ENCODE peak calls at places on chromosomes 2 and 18, in eight cellular contexts. J is uterus, Q is A549, B is upper lobe of left lung, C is esophagus squamous epithelium, W is transverse colon, S is GM12891, V is HCT116. X is an unnamed sample.

GRCh38 chr2:112959109-112959591 is 18.7 kb upstream of the IL36G start:
- DNase-seq in J (no peak), Q (no peak), B (no peak), C (no peak), W (no peak), S (no peak), V (no peak), X (no peak)

GRCh38 chr2:74706741-74707140 is 52.7 kb downstream of the SEMA4F start:
- DNase-seq in J (no peak), Q (no peak), B (peak), C (no peak), W (no peak), S (no peak), V (no peak), X (no peak)

GRCh38 chr2:25305809-25306208 is 35.9 kb downstream of the DNMT3A start:
- DNase-seq in J (no peak), Q (no peak), B (no peak), C (no peak), W (no peak), S (no peak), V (no peak), X (no peak)

GRCh38 chr2:24754985-24755690 is 38.1 kb downstream of the PTRHD1 start:
- DNase-seq in J (no peak), Q (no peak), B (no peak), C (no peak), W (no peak), S (no peak), V (no peak), X (no peak)

GRCh38 chr2:46887028-46887885 is 28.3 kb downstream of the MCFD2 start:
- DNase-seq in J (no peak), Q (no peak), B (no peak), C (no peak), W (no peak), S (no peak), V (no peak), X (peak)

GRCh38 chr2:216316743-216317142 is 55.5 kb downstream of the MARCHF4 start:
- DNase-seq in J (no peak), Q (peak), B (no peak), C (no peak), W (no peak), S (no peak), V (no peak), X (peak)

GRCh38 chr2:138267902-138268254 is 233.7 kb upstream of the SPOPL start:
- DNase-seq in J (no peak), Q (no peak), B (no peak), C (no peak), W (no peak), S (no peak), V (no peak), X (no peak)

GRCh38 chr2:82330104-82330503 is 2025.6 kb upstream of the LRRTM1 start:
- DNase-seq in J (no peak), Q (no peak), B (no peak), C (no peak), W (no peak), S (no peak), V (no peak), X (no peak)

GRCh38 chr2:88538362-88538917 is 85.9 kb upstream of the FOXI3 start:
- DNase-seq in J (no peak), Q (no peak), B (no peak), C (no peak), W (no peak), S (no peak), V (no peak), X (no peak)

GRCh38 chr2:220555961-220556360 is 928.5 kb downstream of the SLC4A3 start:
- DNase-seq in J (no peak), Q (no peak), B (no peak), C (no peak), W (no peak), S (no peak), V (no peak), X (no peak)

GRCh38 chr2:237136824-237137223 is 51.1 kb downstream of the COPS8 start:
- DNase-seq in J (no peak), Q (no peak), B (no peak), C (no peak), W (no peak), S (no peak), V (no peak), X (no peak)

GRCh38 chr2:67600946-67601345 is 203.8 kb downstream of the ETAA1 start:
- DNase-seq in J (no peak), Q (no peak), B (no peak), C (no peak), W (no peak), S (no peak), V (no peak), X (no peak)

GRCh38 chr2:98583866-98584618 is 24.3 kb downstream of the COA5 start:
- DNase-seq in J (no peak), Q (no peak), B (no peak), C (no peak), W (peak), S (no peak), V (no peak), X (no peak)

GRCh38 chr18:10271481-10271880 is 183.0 kb upstream of the APCDD1 start:
- DNase-seq in J (no peak), Q (no peak), B (no peak), C (no peak), W (no peak), S (no peak), V (no peak), X (no peak)

GRCh38 chr2:219249203-219249980 is 3.7 kb upstream of the TUBA4B start:
- DNase-seq in J (peak), Q (peak), B (peak), C (no peak), W (peak), S (no peak), V (no peak), X (peak)

GRCh38 chr2:13542642-13543041 is 825.9 kb downstream of the TRIB2 start:
- DNase-seq in J (no peak), Q (no peak), B (no peak), C (no peak), W (no peak), S (no peak), V (no peak), X (no peak)

GRCh38 chr2:172430671-172431070 is 3.3 kb downstream of the ITGA6 start:
- DNase-seq in J (no peak), Q (no peak), B (no peak), C (no peak), W (no peak), S (no peak), V (peak), X (no peak)

GRCh38 chr2:158686166-158686792 is 108.8 kb upstream of the DAPL1 start:
- DNase-seq in J (no peak), Q (no peak), B (no peak), C (no peak), W (no peak), S (no peak), V (no peak), X (no peak)

GRCh38 chr2:11622611-11623010 is 47.4 kb downstream of the NTSR2 start:
- DNase-seq in J (no peak), Q (no peak), B (no peak), C (no peak), W (no peak), S (no peak), V (no peak), X (no peak)

GRCh38 chr2:55115795-55116597 is 65.7 kb upstream of the RTN4 start:
- DNase-seq in J (no peak), Q (no peak), B (no peak), C (no peak), W (no peak), S (no peak), V (peak), X (no peak)

GRCh38 chr18:23652232-23652631 is 10.5 kb downstream of the ANKRD29 start:
- DNase-seq in J (no peak), Q (no peak), B (no peak), C (no peak), W (no peak), S (no peak), V (no peak), X (no peak)

GRCh38 chr2:240111253-240111652 is 24.9 kb downstream of the COPS9 start:
- DNase-seq in J (no peak), Q (no peak), B (no peak), C (no peak), W (no peak), S (no peak), V (no peak), X (no peak)

GRCh38 chr18:68448736-68449135 is 266.2 kb downstream of the TMX3 start:
- DNase-seq in J (no peak), Q (no peak), B (no peak), C (no peak), W (no peak), S (no peak), V (no peak), X (no peak)

GRCh38 chr2:215028231-215028630 is 110.2 kb downstream of the ABCA12 start:
- DNase-seq in J (no peak), Q (no peak), B (no peak), C (no peak), W (no peak), S (no peak), V (no peak), X (peak)

GRCh38 chr2:141438536-141438935 is 692.3 kb downstream of the LRP1B start:
- DNase-seq in J (no peak), Q (no peak), B (no peak), C (no peak), W (no peak), S (no peak), V (no peak), X (no peak)

GRCh38 chr18:13035249-13035914 is 44.2 kb downstream of the CEP192 start:
- DNase-seq in J (no peak), Q (no peak), B (no peak), C (no peak), W (no peak), S (no peak), V (no peak), X (no peak)

GRCh38 chr2:70124983-70125480 is 37.8 kb downstream of the PCBP1 start:
- DNase-seq in J (peak), Q (peak), B (peak), C (no peak), W (peak), S (no peak), V (no peak), X (no peak)

GRCh38 chr2:29443086-29443485 is 327.9 kb downstream of the CLIP4 start:
- DNase-seq in J (no peak), Q (no peak), B (no peak), C (no peak), W (no peak), S (no peak), V (no peak), X (no peak)

GRCh38 chr2:195695002-195695631 is 38.1 kb downstream of the SLC39A10 start:
- DNase-seq in J (no peak), Q (no peak), B (no peak), C (no peak), W (no peak), S (no peak), V (no peak), X (no peak)

GRCh38 chr2:204635478-204635877 is 90.2 kb downstream of the PARD3B start:
- DNase-seq in J (no peak), Q (no peak), B (no peak), C (no peak), W (no peak), S (no peak), V (no peak), X (no peak)

GRCh38 chr2:42124051-42124813 is 44.9 kb upstream of the EML4 start:
- DNase-seq in J (no peak), Q (no peak), B (no peak), C (no peak), W (no peak), S (no peak), V (no peak), X (no peak)

GRCh38 chr2:30267161-30267568 is 35.8 kb downstream of the LBH start:
- DNase-seq in J (no peak), Q (no peak), B (no peak), C (no peak), W (peak), S (no peak), V (no peak), X (no peak)

GRCh38 chr18:78779996-78780718 is 199.5 kb upstream of the SALL3 start:
- DNase-seq in J (no peak), Q (no peak), B (peak), C (no peak), W (peak), S (no peak), V (no peak), X (no peak)

GRCh38 chr18:41940506-41941215 is 14.4 kb upstream of the PIK3C3 start:
- DNase-seq in J (no peak), Q (no peak), B (no peak), C (no peak), W (no peak), S (no peak), V (no peak), X (peak)

GRCh38 chr2:84970956-84971798 is at the start of gene KCMF1:
- DNase-seq in J (peak), Q (no peak), B (peak), C (no peak), W (peak), S (peak), V (no peak), X (peak)

GRCh38 chr2:84969511-84970265 is 1.3 kb upstream of the KCMF1 start:
- DNase-seq in J (no peak), Q (no peak), B (no peak), C (no peak), W (no peak), S (no peak), V (no peak), X (no peak)

GRCh38 chr2:84970266-84970955 is 550 bp upstream of the KCMF1 start:
- DNase-seq in J (peak), Q (no peak), B (peak), C (peak), W (peak), S (peak), V (no peak), X (peak)

DNA sequence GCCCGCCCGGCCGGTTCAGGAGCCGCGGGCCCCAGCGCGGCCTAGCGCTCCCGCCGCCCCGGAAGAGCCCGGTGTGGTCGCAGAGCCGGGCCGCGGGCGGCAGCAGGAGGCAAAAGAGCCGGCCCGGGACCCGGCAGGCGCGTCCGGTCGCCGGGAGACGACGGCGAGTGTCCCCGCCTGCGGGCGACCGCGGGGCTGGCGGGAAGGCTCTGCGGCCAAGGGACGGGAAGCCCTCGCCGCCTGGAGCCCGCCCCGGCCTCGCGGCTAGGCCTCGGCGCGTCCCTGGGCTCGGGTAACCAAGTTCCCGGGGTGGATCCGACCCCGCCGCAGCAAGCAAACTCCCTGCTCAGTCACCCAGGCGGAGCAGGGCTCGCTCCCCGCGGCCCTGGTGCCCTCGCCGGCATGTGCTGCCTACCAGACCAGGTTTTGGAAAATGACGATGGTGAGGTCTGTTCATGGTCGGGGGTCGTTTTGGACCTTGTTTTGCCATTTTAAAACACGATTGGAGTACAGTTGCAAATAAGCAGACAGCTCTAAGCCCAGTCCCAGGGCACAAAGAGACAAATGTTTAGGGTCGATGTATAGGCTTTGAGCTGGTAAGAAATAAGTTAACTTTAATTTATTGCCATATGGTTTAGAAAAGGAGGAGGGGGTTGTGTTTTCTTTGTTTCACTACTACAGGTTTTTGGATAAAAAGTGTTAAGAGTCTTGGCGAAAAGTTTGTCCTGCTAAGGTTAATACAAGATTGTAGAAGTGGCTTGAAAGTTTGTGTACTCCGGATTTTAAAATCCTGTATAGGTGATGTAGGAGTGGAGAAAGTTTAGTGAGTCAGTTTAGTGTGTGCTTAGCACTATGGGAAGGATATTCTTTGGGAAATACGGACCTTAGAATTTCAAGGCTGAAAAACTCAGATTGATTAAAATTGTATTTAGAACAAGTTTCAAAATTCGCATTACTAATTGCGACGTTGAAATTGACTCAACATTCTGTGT is 1.1 kb downstream of the KCMF1 start:
- DNase-seq in J (peak), Q (no peak), B (peak), C (no peak), W (peak), S (peak), V (no peak), X (no peak)
- TF ChIP-seq POLR2A in J (no peak), Q (no peak), B (no peak), C (no peak), W (no peak), S (no peak), V (no peak), X (no peak)

GRCh38 chr18:5297582-5297981 is 2.1 kb upstream of the ZBTB14 start:
- DNase-seq in J (no peak), Q (no peak), B (no peak), C (no peak), W (no peak), S (no peak), V (no peak), X (no peak)

GRCh38 chr18:5294618-5295230 is 802 bp downstream of the ZBTB14 start:
- DNase-seq in J (peak), Q (peak), B (peak), C (peak), W (peak), S (no peak), V (no peak), X (peak)

GRCh38 chr18:5296706-5297320 is 1.3 kb upstream of the ZBTB14 start:
- DNase-seq in J (peak), Q (peak), B (peak), C (peak), W (peak), S (peak), V (peak), X (peak)

GRCh38 chr18:5295231-5295920 is at the start of gene ZBTB14:
- DNase-seq in J (peak), Q (peak), B (peak), C (no peak), W (peak), S (peak), V (no peak), X (peak)

GRCh38 chr18:5295981-5296705 is 617 bp upstream of the ZBTB14 start:
- DNase-seq in J (peak), Q (peak), B (peak), C (peak), W (peak), S (peak), V (peak), X (peak)
- TF ChIP-seq POLR2A in J (no peak), Q (peak), B (peak), C (peak), W (no peak), S (peak), V (no peak), X (peak)

GRCh38 chr2:8090748-8091700 is 590.8 kb upstream of the ID2 start:
- DNase-seq in J (peak), Q (peak), B (peak), C (peak), W (peak), S (no peak), V (peak), X (peak)
- TF ChIP-seq POLR2A in J (no peak), Q (no peak), B (peak), C (no peak), W (no peak), S (no peak), V (no peak), X (no peak)

GRCh38 chr2:86035883-86036789 is 69.5 kb downstream of the POLR1A start:
- DNase-seq in J (peak), Q (no peak), B (peak), C (peak), W (peak), S (peak), V (no peak), X (peak)
- TF ChIP-seq POLR2A in J (no peak), Q (no peak), B (peak), C (peak), W (no peak), S (no peak), V (no peak), X (no peak)

GRCh38 chr2:231482806-231483391 is 18.6 kb upstream of the NCL start:
- DNase-seq in J (peak), Q (peak), B (peak), C (no peak), W (peak), S (peak), V (no peak), X (peak)
- TF ChIP-seq POLR2A in J (no peak), Q (no peak), B (peak), C (no peak), W (peak), S (no peak), V (no peak), X (no peak)

GRCh38 chr2:199929257-199929656 is 18.2 kb downstream of the C2orf69 start:
- DNase-seq in J (no peak), Q (no peak), B (no peak), C (no peak), W (no peak), S (no peak), V (no peak), X (no peak)
- TF ChIP-seq POLR2A in J (no peak), Q (no peak), B (no peak), C (no peak), W (no peak), S (no peak), V (no peak), X (no peak)

DNA sequence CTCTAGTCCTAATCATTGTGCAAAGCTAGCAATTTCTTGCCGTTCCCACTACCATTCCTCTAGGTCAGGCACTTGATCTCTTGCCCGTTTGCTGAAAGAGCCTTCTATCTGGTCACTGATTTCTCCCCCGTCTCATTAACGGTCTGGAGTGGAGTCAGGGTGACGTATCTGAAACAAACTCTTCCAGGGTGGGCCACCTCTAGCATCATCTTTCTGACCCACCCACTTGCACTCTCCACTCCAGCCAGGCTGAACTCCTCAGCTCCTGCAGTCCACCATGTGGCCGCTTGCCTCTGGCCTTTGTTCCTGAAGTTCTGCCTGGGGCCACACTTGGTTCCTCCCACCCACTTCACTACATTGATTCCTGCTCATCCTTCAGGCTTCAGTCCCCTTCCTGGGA is 13.3 kb downstream of the BCL2 start:
- DNase-seq in J (no peak), Q (no peak), B (no peak), C (no peak), W (no peak), S (no peak), V (no peak), X (no peak)
- TF ChIP-seq POLR2A in J (no peak), Q (no peak), B (no peak), C (no peak), W (no peak), S (no peak), V (no peak), X (no peak)

GRCh38 chr2:119545076-119545475 is 827 bp downstream of the CFAP221 start:
- DNase-seq in J (no peak), Q (no peak), B (no peak), C (no peak), W (no peak), S (no peak), V (no peak), X (no peak)

GRCh38 chr2:119541476-119541875 is 2.8 kb upstream of the CFAP221 start:
- DNase-seq in J (no peak), Q (no peak), B (no peak), C (no peak), W (no peak), S (no peak), V (no peak), X (no peak)

GRCh38 chr2:119545754-119546445 is 1.7 kb downstream of the CFAP221 start:
- DNase-seq in J (no peak), Q (no peak), B (no peak), C (no peak), W (no peak), S (no peak), V (no peak), X (no peak)

GRCh38 chr2:119546446-119546765 is 2.2 kb downstream of the CFAP221 start:
- DNase-seq in J (no peak), Q (no peak), B (no peak), C (no peak), W (no peak), S (no peak), V (no peak), X (no peak)

GRCh38 chr2:119544075-119545031 is at the start of gene CFAP221:
- DNase-seq in J (peak), Q (peak), B (peak), C (no peak), W (peak), S (peak), V (peak), X (peak)
- TF ChIP-seq POLR2A in J (no peak), Q (no peak), B (peak), C (no peak), W (no peak), S (no peak), V (no peak), X (no peak)

GRCh38 chr2:207334631-207335371 is 169.1 kb upstream of the KLF7 start:
- DNase-seq in J (peak), Q (peak), B (peak), C (no peak), W (peak), S (no peak), V (peak), X (peak)
- TF ChIP-seq POLR2A in J (peak), Q (no peak), B (peak), C (peak), W (no peak), S (no peak), V (no peak), X (no peak)